ENCODE peak calls at places on chromosomes 2 and 18, in four cellular contexts. V is body of pancreas, F is adrenal gland, E is GM12891. L is an unnamed sample.

GRCh38 chr2:131724019-131724418 is 196.3 kb downstream of the CCDC74A start:
- DNase-seq in E (no peak), V (no peak), F (no peak), L (no peak)

GRCh38 chr18:79640064-79640672 is 39.4 kb upstream of the CTDP1 start:
- DNase-seq in V (no peak), F (no peak), E (no peak), L (no peak)

GRCh38 chr2:38598200-38598990 is 4.3 kb downstream of the HNRNPLL start:
- DNase-seq in V (no peak), F (no peak), E (no peak), L (no peak)

GRCh38 chr2:12787891-12788783 is 71.4 kb downstream of the TRIB2 start:
- DNase-seq in E (no peak), V (no peak), F (no peak), L (no peak)

GRCh38 chr18:3093624-3094354 is 80.8 kb upstream of the LPIN2 start:
- DNase-seq in V (peak), E (no peak), F (no peak), L (no peak)

GRCh38 chr2:62227386-62228075 is 31.6 kb downstream of the B3GNT2 start:
- DNase-seq in F (no peak), V (no peak), E (no peak), L (no peak)

GRCh38 chr2:46036929-46037328 is 260.3 kb upstream of the EPAS1 start:
- DNase-seq in V (no peak), E (no peak), F (no peak), L (no peak)

GRCh38 chr2:98170076-98170475 is 83.1 kb downstream of the VWA3B start:
- DNase-seq in V (no peak), F (no peak), E (no peak), L (no peak)

GRCh38 chr2:233225230-233226068 is 26.0 kb upstream of the ATG16L1 start:
- DNase-seq in F (no peak), V (no peak), E (no peak), L (no peak)

GRCh38 chr2:168136392-168136977 is 110.9 kb downstream of the STK39 start:
- DNase-seq in E (no peak), F (no peak), V (no peak), L (no peak)

GRCh38 chr2:80670763-80671162 is 366.2 kb upstream of the LRRTM1 start:
- DNase-seq in V (no peak), E (no peak), F (no peak), L (no peak)

GRCh38 chr2:176134978-176135575 is 5.6 kb downstream of the HOXD8 start:
- DNase-seq in F (no peak), V (no peak), E (no peak), L (no peak)

GRCh38 chr2:6958616-6959235 is 41.5 kb downstream of the RNF144A start:
- DNase-seq in F (no peak), V (no peak), E (no peak), L (no peak)

GRCh38 chr2:127569274-127570065 is 34.0 kb downstream of the MYO7B start:
- DNase-seq in V (peak), F (peak), E (no peak), L (peak)

GRCh38 chr2:63604666-63605065 is 15.9 kb downstream of the MDH1 start:
- DNase-seq in V (no peak), E (no peak), F (no peak), L (no peak)

GRCh38 chr2:121731366-121731765 is 5.3 kb downstream of the NIFK start:
- DNase-seq in F (no peak), E (no peak), V (no peak), L (no peak)

GRCh38 chr2:236659758-236660150 is 90.1 kb downstream of the ACKR3 start:
- DNase-seq in E (no peak), F (no peak), V (peak), L (no peak)

GRCh38 chr18:57833441-57834101 is 30.5 kb upstream of the ATP8B1 start:
- DNase-seq in V (peak), F (no peak), E (no peak), L (no peak)

GRCh38 chr2:113965644-113966043 is 75.8 kb downstream of the ACTR3 start:
- DNase-seq in V (no peak), F (no peak), E (no peak), L (no peak)

GRCh38 chr2:160096414-160096813 is 34.0 kb upstream of the PLA2R1 start:
- DNase-seq in E (no peak), V (no peak), F (no peak), L (no peak)

GRCh38 chr2:181627545-181627944 is 29.4 kb downstream of the CERKL start:
- DNase-seq in E (no peak), F (no peak), V (no peak), L (no peak)

GRCh38 chr2:166344286-166345113 is 31.2 kb downstream of the SCN9A start:
- DNase-seq in F (no peak), E (no peak), V (no peak), L (no peak)

GRCh38 chr2:237864940-237865622 is 5.7 kb downstream of the RAMP1 start:
- DNase-seq in V (peak), F (no peak), E (no peak), L (peak)

GRCh38 chr2:142037744-142038143 is 93.1 kb downstream of the LRP1B start:
- DNase-seq in E (no peak), F (no peak), V (no peak), L (no peak)

GRCh38 chr18:58580623-58581022 is 48.3 kb downstream of the ALPK2 start:
- DNase-seq in E (no peak), F (no peak), V (no peak), L (no peak)

GRCh38 chr2:9006368-9006767 is 2.9 kb upstream of the MBOAT2 start:
- DNase-seq in V (no peak), F (no peak), E (no peak), L (no peak)

GRCh38 chr2:235024951-235025773 is 73.3 kb downstream of the SH3BP4 start:
- DNase-seq in V (no peak), F (no peak), E (no peak), L (no peak)

GRCh38 chr18:10453261-10453884 is 1.1 kb upstream of the APCDD1 start:
- DNase-seq in V (no peak), F (no peak), E (no peak), L (no peak)

GRCh38 chr2:20496069-20496468 is 49.2 kb downstream of the RHOB start:
- DNase-seq in V (no peak), F (peak), E (no peak), L (peak)

GRCh38 chr2:18650221-18650620 is 60.9 kb upstream of the NT5C1B start:
- DNase-seq in V (no peak), F (no peak), E (no peak), L (no peak)

DNA sequence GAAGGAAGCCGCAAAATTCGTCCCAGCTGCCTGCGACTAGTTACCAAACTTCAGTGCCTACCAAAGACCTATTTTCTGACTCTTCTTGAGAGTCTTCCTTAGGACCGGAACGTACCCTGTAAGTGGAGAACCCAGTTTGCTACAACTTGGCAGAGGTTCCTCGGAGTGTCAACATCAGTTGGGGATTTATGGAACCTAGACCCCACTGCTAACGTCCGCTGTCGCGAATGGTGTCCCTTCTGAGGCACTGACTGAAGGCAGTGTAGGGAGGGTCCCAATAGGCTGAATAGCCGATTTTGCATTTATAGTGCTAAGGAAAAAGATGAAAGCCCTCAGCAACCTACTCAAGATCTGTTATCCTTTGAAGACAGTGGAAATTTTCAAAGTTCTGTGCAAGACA is 568 bp upstream of the STK17B start:
- DNase-seq in V (no peak), F (no peak), E (no peak), L (no peak)
- TF ChIP-seq POLR2A in V (no peak), F (no peak), E (no peak), L (no peak)

GRCh38 chr18:24426398-24427294 is at the start of gene IMPACT:
- DNase-seq in E (peak), V (peak), F (peak), L (peak)
- TF ChIP-seq POLR2A in E (no peak), V (peak), F (peak), L (peak)

DNA sequence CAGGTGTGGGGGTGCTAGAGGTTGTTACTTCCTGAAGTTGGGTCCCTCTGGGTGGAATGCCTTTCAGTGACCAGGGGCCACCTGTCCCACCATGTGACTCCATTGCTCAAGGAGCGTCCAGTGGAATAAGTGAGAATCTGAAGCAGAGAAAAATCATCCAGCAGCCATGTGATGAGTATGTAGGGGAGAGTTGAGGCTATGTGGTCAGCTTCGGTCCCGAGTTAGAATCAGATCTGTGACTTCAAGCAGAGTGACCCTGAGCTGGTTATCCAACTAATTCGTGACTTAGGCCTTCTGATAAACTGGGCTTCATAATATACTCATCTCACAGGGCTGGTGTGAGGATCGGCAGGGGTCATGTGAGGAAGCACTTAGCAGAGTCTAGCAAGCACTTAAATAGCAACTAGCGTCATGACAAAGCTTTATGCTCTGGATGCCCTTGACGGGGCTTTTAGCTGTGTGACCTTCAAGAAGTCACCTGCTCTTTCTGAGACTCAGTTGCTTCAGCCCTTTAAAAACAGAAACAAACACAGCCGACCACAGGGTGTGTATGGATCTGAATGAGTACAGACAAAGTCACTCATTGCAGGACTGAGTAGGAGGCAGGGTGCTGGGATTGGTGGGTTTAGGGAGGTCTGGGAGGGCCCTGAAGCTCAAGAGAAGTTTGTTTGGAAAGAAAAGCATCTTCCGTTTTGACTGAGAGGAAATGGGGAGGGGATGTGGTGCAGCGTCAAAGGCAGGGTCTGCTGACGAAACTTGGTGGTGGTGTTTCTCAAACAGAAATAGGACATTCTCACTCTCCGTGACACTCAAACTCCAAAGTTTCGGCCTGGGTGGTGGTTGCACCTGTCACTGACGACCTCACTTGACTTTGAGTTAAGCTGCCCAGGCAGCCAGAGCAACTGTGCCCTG is 264.0 kb upstream of the CXCR4 start:
- DNase-seq in F (peak), E (no peak), V (peak), L (no peak)
- TF ChIP-seq POLR2A in F (no peak), E (no peak), V (no peak), L (no peak)

DNA sequence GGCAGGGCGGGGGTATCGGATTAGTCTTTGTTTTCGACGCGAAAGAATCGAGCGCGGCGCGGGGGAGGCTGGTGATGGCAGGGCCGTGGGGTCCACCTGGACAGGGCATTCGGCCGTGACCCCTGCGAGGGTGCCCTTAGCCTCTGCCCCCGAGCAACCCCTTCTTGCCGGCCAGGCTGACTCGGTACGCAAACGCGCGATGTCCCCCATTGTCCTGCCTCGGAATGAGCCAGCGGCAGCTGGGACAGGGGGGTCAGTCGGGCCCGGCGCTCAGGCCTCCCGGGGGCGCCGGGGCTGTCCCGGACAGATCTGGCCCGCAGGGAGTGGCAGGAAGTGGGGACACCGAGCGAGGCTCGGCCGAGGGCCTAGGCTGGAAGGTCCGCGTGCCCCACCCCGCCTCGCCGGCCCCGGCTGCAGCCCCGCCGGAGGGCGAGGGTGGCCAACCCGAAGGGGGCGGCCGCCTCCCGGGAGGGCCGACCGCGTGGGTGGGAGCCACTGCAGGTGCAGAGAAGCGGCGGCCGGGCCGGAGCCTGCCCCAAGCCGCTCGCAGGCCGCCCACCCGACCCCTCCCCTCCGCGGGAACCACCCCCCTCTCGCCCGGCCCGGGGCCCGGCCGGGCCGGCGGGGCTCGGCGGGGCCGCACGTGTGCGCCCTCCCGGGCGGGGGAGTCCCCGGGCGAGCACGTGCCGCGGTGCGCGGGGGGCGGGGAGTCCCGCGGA is at the start of gene TET3:
- DNase-seq in E (peak), F (peak), V (peak), L (no peak)
- TF ChIP-seq POLR2A in E (peak), F (no peak), V (no peak), L (no peak)

GRCh38 chr2:202764991-202765390 is 106.6 kb downstream of the ICA1L start:
- DNase-seq in E (no peak), V (no peak), F (no peak), L (no peak)
- TF ChIP-seq POLR2A in E (no peak), V (no peak), F (no peak), L (no peak)

GRCh38 chr2:10120158-10120937 is 2.2 kb upstream of the RRM2 start:
- DNase-seq in F (peak), E (peak), V (peak), L (peak)
- TF ChIP-seq POLR2A in F (peak), E (peak), V (peak), L (peak)

DNA sequence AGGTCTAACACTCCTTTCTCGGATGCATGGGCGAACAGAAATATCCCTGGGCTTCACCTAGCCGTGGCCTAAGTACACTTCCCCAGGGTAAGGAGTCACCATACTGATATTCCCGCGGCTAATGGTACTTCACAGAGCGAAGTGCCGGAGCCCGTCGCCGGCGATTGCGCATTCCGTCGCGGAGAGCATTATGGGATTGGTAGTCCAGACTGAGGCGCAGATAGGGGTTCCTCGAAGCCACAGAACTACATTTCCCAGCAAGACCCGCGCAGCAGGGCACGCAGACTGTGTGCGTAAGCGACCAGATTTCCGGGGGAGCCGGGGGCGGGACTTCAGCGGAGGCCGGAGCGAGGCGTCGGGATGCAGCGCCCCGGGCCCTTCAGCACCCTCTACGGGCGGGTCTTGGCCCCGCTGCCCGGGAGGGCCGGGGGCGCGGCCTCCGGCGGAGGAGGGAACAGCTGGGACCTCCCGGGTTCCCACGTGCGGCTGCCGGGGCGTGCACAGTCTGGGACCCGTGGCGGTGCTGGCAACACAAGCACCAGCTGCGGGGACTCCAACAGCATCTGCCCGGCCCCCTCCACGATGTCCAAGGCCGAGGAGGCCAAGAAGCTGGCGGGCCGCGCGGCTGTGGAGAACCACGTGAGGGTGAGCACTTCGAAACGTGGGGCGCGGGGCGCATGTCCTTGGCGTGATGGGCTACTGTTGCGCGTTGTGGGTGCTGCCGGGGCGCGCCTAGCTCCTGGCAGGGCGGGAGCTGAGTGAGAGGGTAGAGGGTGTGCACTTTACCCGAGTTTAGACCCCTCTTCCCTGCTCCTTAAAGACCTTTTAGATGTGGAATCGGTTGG is at the start of gene RPIA:
- DNase-seq in F (peak), V (peak), E (peak), L (peak)
- TF ChIP-seq POLR2A in F (peak), V (peak), E (peak), L (peak)

DNA sequence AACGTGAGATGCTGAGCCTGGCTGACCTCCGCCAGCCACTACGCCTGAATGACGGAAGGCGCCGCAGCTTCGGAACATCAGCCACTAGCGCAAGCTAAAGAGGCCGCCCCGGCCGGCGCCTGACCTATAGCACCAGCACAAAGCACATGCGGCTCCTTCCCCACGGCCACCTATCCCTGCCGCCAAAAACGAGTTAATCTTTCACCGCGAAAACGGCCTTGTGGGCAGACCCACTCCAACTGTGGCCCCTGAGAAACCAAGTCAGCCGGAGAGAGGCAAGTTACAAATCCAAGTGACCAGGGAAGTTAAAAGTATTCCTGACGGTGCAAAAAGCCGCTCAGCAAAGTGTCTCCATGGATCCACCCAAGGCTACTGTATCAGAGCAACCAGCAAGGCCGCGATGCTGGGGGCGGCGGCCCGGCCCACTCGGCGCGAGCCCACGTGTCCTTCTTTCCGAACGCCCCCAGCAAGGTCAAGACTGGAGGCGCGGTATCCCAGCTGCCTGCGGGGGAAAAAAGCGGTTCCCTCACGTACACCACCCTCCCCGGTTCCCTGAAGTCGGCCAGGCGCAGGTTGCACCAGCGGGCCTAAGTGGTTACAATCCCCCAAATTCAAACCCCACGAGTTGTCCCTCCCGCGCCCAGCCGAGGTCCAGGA is 575 bp downstream of the HSPD1 start:
- DNase-seq in V (peak), E (peak), F (peak), L (no peak)
- TF ChIP-seq POLR2A in V (no peak), E (no peak), F (peak), L (no peak)

GRCh38 chr2:164933751-164934189 is 21.6 kb downstream of the SLC38A11 start:
- DNase-seq in V (no peak), F (no peak), E (no peak), L (no peak)

GRCh38 chr2:164943289-164943688 is 12.0 kb downstream of the SLC38A11 start:
- DNase-seq in F (no peak), V (no peak), E (no peak), L (no peak)

GRCh38 chr2:164934790-164935466 is 20.4 kb downstream of the SLC38A11 start:
- DNase-seq in E (no peak), V (peak), F (no peak), L (no peak)

GRCh38 chr2:164935467-164935807 is 19.9 kb downstream of the SLC38A11 start:
- DNase-seq in V (no peak), F (no peak), E (no peak), L (no peak)

GRCh38 chr2:164937864-164938401 is 17.4 kb downstream of the SLC38A11 start:
- DNase-seq in V (peak), E (no peak), F (no peak), L (no peak)
- TF ChIP-seq POLR2A in V (no peak), E (no peak), F (no peak), L (no peak)